ENCODE peak calls at places on chromosomes 3 and 15, in four cellular contexts. X is mesendoderm, G is H1, B is H9. Z is an unnamed sample.

GRCh38 chr15:89419370-89419984 is 76.9 kb downstream of the RHCG start:
- DNase-seq in X (peak), G (peak), B (peak), Z (peak)

GRCh38 chr15:31292391-31293020 is 34.1 kb upstream of the KLF13 start:
- DNase-seq in X (no peak), G (peak), B (no peak), Z (no peak)

GRCh38 chr15:84982301-84982920 is 755 bp downstream of the PDE8A start:
- DNase-seq in X (peak), G (no peak), B (peak), Z (peak)

GRCh38 chr15:95872366-95872771 is 458.1 kb upstream of the NR2F2 start:
- DNase-seq in X (peak), G (no peak), B (no peak), Z (peak)

GRCh38 chr3:129793947-129794318 is 99.6 kb downstream of the TMCC1 start:
- DNase-seq in X (peak), G (no peak), B (peak), Z (no peak)

GRCh38 chr15:93026359-93026758 is 62.7 kb downstream of the RGMA start:
- DNase-seq in X (no peak), G (no peak), B (no peak), Z (no peak)

GRCh38 chr3:121943434-121943833 is 49.2 kb downstream of the SLC15A2 start:
- DNase-seq in X (no peak), G (no peak), B (no peak), Z (no peak)

GRCh38 chr3:23663246-23663645 is 142.5 kb upstream of the UBE2E1 start:
- DNase-seq in X (no peak), G (no peak), B (no peak), Z (no peak)

GRCh38 chr3:29144807-29145206 is 136.1 kb upstream of the RBMS3 start:
- DNase-seq in X (no peak), G (no peak), B (no peak), Z (peak)

GRCh38 chr3:124606180-124606579 is 124.1 kb upstream of the UMPS start:
- DNase-seq in X (no peak), G (no peak), B (no peak), Z (no peak)
- H4K5ac ChIP-seq in X (no peak), G (no peak), B (no peak), Z (no peak)

DNA sequence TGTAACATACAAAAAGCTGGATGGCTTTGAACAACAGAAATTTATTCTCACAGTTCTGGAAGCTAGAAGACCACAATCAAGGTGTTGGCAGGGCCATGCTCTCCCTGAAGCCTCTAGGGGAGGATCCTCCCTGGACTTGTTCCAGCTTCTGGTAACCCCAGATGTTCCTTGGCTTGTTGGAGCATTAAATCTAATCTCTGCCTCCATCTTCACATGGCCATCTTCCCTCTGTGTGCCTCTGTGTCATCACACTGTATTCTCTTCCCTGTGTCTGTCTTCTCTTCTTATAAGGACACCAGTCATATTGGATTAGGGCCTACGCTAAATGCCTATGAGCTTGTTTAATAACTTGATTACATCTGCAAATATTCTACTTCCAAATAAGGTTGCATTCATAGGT is 109.5 kb downstream of the STAG1 start:
- DNase-seq in X (no peak), G (no peak), B (no peak), Z (no peak)
- H4K5ac ChIP-seq in X (no peak), G (no peak), B (no peak), Z (peak)

GRCh38 chr15:81957698-81958097 is 88.1 kb downstream of the MEX3B start:
- DNase-seq in X (peak), G (no peak), B (no peak), Z (no peak)
- H4K5ac ChIP-seq in X (no peak), G (no peak), B (no peak), Z (no peak)

DNA sequence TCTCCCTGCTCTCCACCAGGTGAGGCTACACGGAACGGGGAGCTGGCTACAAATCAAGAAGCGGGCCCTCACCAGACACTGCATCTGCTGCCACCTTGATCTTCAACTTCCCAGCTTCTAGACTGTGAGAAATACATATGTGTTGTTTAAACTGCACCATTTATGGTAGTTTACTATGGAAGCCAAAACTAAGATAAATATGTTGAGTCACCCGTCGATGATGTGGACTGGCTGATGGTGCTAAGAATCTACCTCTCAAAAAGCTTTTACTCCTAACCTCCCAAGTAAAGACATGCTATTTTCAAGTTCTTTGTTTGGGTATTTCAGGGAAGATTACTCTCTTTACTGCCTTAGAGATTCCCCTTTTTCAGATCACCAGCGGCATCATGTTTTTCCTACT is 110.9 kb downstream of the VGLL3 start:
- DNase-seq in X (no peak), G (no peak), B (no peak), Z (peak)
- H4K5ac ChIP-seq in X (no peak), G (no peak), B (no peak), Z (no peak)

GRCh38 chr15:34354286-34354685 is 11.2 kb downstream of the NUTM1 start:
- DNase-seq in X (no peak), G (no peak), B (no peak), Z (no peak)

GRCh38 chr15:34357653-34358052 is 9.3 kb downstream of the LPCAT4 start:
- DNase-seq in X (no peak), G (no peak), B (no peak), Z (no peak)

GRCh38 chr15:34353627-34354026 is 10.5 kb downstream of the NUTM1 start:
- DNase-seq in X (no peak), G (no peak), B (peak), Z (no peak)

GRCh38 chr15:34358367-34358766 is 8.6 kb downstream of the LPCAT4 start:
- DNase-seq in X (peak), G (no peak), B (no peak), Z (no peak)

DNA sequence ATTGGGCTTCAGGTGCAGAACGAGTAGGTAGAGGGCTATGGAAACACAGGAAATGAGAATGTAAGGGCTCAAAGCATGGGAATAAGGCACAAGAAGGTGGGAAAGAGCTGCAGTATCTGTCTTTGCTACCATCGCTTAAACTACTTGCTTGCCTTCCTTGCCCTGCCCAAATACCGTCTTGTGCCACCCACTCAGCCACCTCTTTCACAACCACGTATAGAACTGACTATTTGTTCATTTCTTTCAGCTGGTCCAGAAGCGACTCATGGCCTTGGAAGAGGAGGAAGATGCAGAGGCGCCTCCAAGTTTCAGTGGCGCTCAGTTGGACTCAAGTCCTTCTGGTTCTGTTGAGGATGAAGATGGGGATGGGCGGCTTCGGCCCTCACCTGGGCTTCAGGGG is 11.8 kb downstream of the LPCAT4 start:
- DNase-seq in X (no peak), G (no peak), B (no peak), Z (no peak)
- H4K5ac ChIP-seq in X (no peak), G (no peak), B (no peak), Z (no peak)

GRCh38 chr3:18300916-18301315 is 124.2 kb downstream of the SATB1 start:
- DNase-seq in X (no peak), G (no peak), B (no peak), Z (no peak)
- H4K5ac ChIP-seq in X (no peak), G (no peak), B (no peak), Z (no peak)